ENCODE peak calls at places on chromosomes 11 and 22, in five cellular contexts. I, W, D, Z and E are unnamed samples.

GRCh38 chr11:46438211-46438610 is 46.6 kb upstream of the CHRM4 start:
- DNase-seq in I (no peak), W (no peak), D (no peak), Z (no peak), E (no peak)

GRCh38 chr22:27507066-27507715 is 294.4 kb downstream of the MN1 start:
- DNase-seq in I (no peak), W (no peak), D (no peak), Z (no peak), E (no peak)

GRCh38 chr11:69233761-69234136 is 60.2 kb upstream of the MYEOV start:
- DNase-seq in I (no peak), W (no peak), D (peak), Z (no peak), E (no peak)

GRCh38 chr11:17267576-17267975 is 9.0 kb upstream of the NUCB2 start:
- DNase-seq in I (no peak), W (peak), D (no peak), Z (peak), E (peak)

GRCh38 chr11:72582206-72583176 is 91.7 kb downstream of the PDE2A start:
- DNase-seq in I (no peak), W (no peak), D (no peak), Z (no peak), E (no peak)

GRCh38 chr22:46546466-46547178 is 9.2 kb upstream of the CELSR1 start:
- DNase-seq in I (no peak), W (no peak), D (no peak), Z (peak), E (peak)

GRCh38 chr11:129930306-129930705 is 34.9 kb upstream of the NFRKB start:
- DNase-seq in I (no peak), W (no peak), D (no peak), Z (no peak), E (peak)

GRCh38 chr11:68658661-68659060 is 25.7 kb upstream of the GAL start:
- DNase-seq in I (no peak), W (no peak), D (no peak), Z (no peak), E (no peak)

GRCh38 chr11:27187848-27188621 is 147.4 kb downstream of the BBOX1 start:
- DNase-seq in I (no peak), W (no peak), D (no peak), Z (no peak), E (no peak)

GRCh38 chr11:120392791-120393190 is 56.6 kb downstream of the ARHGEF12 start:
- DNase-seq in I (no peak), W (no peak), D (no peak), Z (no peak), E (no peak)

GRCh38 chr11:35139883-35140282 is 912 bp downstream of the CD44 start:
- DNase-seq in I (no peak), W (no peak), D (no peak), Z (peak), E (no peak)

GRCh38 chr11:64843971-64844329 is 503 bp downstream of the CDC42BPG start:
- DNase-seq in I (no peak), W (no peak), D (no peak), Z (no peak), E (no peak)

GRCh38 chr22:43479311-43479710 is 67.5 kb downstream of the MPPED1 start:
- DNase-seq in I (no peak), W (no peak), D (no peak), Z (no peak), E (no peak)

GRCh38 chr11:75195164-75195962 is 44.5 kb downstream of the SLCO2B1 start:
- DNase-seq in I (no peak), W (no peak), D (no peak), Z (peak), E (no peak)